ENCODE peak calls at places on chromosomes 3 and 15, in eight cellular contexts. P is GM12865; C is GM13976; B is OCI-LY7; U is AG10803; X is HCT116; D is CD8-positive, alpha-beta T cell; Z is Peyer's patch. V is an unnamed sample.

GRCh38 chr3:128487813-128488635 is 5.0 kb downstream of the GATA2 start:
- DNase-seq in C (peak), P (peak), U (peak), D (peak), Z (peak), B (no peak), X (peak), V (peak)

GRCh38 chr3:7788881-7789280 is 712.7 kb upstream of the LMCD1 start:
- DNase-seq in C (no peak), D (no peak), P (no peak), B (no peak), Z (no peak), U (no peak), X (no peak), V (no peak)

GRCh38 chr3:187913617-187914033 is 168.4 kb upstream of the BCL6 start:
- DNase-seq in Z (no peak), P (no peak), B (peak), X (no peak), C (no peak), U (no peak), D (no peak), V (no peak)

GRCh38 chr3:46370784-46371183 is at the start of gene CCR5:
- DNase-seq in B (no peak), U (no peak), D (peak), X (no peak), Z (peak), C (no peak), P (peak), V (no peak)

GRCh38 chr3:161104561-161105551 is at the start of gene B3GALNT1:
- DNase-seq in P (peak), C (peak), X (no peak), B (no peak), D (peak), U (peak), Z (peak), V (peak)

GRCh38 chr3:107988464-107989156 is 102.2 kb downstream of the CD47 start:
- DNase-seq in B (no peak), U (peak), X (no peak), Z (peak), C (no peak), D (peak), P (no peak), V (no peak)

GRCh38 chr3:80445053-80445452 is 677.3 kb upstream of the ROBO1 start:
- DNase-seq in U (no peak), B (no peak), C (no peak), X (no peak), Z (no peak), D (no peak), P (no peak), V (no peak)

GRCh38 chr15:32888221-32888761 is 170.5 kb downstream of the GREM1 start:
- DNase-seq in P (no peak), D (no peak), C (no peak), X (no peak), U (peak), B (no peak), Z (no peak), V (no peak)

GRCh38 chr3:2375371-2375770 is 276.7 kb downstream of the CNTN4 start:
- DNase-seq in C (no peak), B (no peak), U (no peak), P (no peak), Z (no peak), X (no peak), D (no peak), V (no peak)

GRCh38 chr3:13581485-13582365 is 32.8 kb downstream of the FBLN2 start:
- DNase-seq in B (no peak), P (no peak), X (no peak), D (no peak), Z (no peak), U (peak), C (no peak), V (no peak)

GRCh38 chr15:25179673-25180511 is 225.1 kb downstream of the SNRPN start:
- DNase-seq in D (peak), B (no peak), U (no peak), C (no peak), X (no peak), P (no peak), Z (peak), V (no peak)

GRCh38 chr3:54859204-54859603 is 68.7 kb downstream of the LRTM1 start:
- DNase-seq in B (no peak), U (peak), Z (no peak), C (no peak), P (no peak), X (no peak), D (no peak), V (no peak)

GRCh38 chr3:66239513-66240135 is 18.8 kb downstream of the SLC25A26 start:
- DNase-seq in D (no peak), C (no peak), X (no peak), Z (no peak), P (peak), U (no peak), B (no peak), V (no peak)

GRCh38 chr3:141399979-141400971 is 32.0 kb downstream of the ZBTB38 start:
- DNase-seq in B (no peak), D (no peak), X (no peak), P (peak), C (no peak), U (peak), Z (peak), V (no peak)

GRCh38 chr15:25947336-25948080 is 84.4 kb upstream of the ATP10A start:
- DNase-seq in Z (no peak), X (no peak), U (peak), B (peak), C (no peak), D (no peak), P (no peak), V (no peak)

GRCh38 chr3:41274944-41275668 is 75.8 kb downstream of the CTNNB1 start:
- DNase-seq in C (no peak), U (peak), X (no peak), P (no peak), D (no peak), B (no peak), Z (peak), V (no peak)

GRCh38 chr3:114519415-114519814 is 225.6 kb downstream of the TIGIT start:
- DNase-seq in D (no peak), X (no peak), C (no peak), B (no peak), U (peak), P (peak), Z (no peak), V (peak)

GRCh38 chr15:99121207-99121606 is 16.3 kb downstream of the SYNM start:
- DNase-seq in B (no peak), X (no peak), Z (no peak), D (no peak), C (no peak), P (no peak), U (no peak), V (no peak)

GRCh38 chr15:53251998-53252397 is 461.9 kb upstream of the ONECUT1 start:
- DNase-seq in X (no peak), P (no peak), U (no peak), C (no peak), Z (no peak), B (no peak), D (no peak), V (no peak)

GRCh38 chr15:74179101-74179841 is 5.8 kb downstream of the ISLR start:
- DNase-seq in Z (peak), U (peak), C (no peak), P (no peak), X (no peak), D (no peak), B (no peak), V (no peak)

GRCh38 chr3:170410428-170411029 is 8.1 kb upstream of the CLDN11 start:
- DNase-seq in U (peak), C (peak), D (no peak), X (peak), Z (no peak), P (peak), B (peak), V (peak)

GRCh38 chr3:71955549-71956373 is 170.8 kb upstream of the PROK2 start:
- DNase-seq in X (peak), D (no peak), C (peak), Z (peak), P (peak), U (peak), B (peak), V (peak)

GRCh38 chr3:127760361-127760760 is 62.0 kb downstream of the MGLL start:
- DNase-seq in P (no peak), B (no peak), Z (no peak), U (no peak), X (no peak), D (no peak), C (no peak), V (no peak)

GRCh38 chr3:52406791-52407510 is 38.0 kb downstream of the SEMA3G start:
- DNase-seq in P (no peak), C (no peak), Z (peak), X (no peak), D (no peak), B (no peak), U (no peak), V (no peak)

GRCh38 chr3:134044459-134044858 is 14.7 kb upstream of the SLCO2A1 start:
- DNase-seq in P (no peak), U (no peak), C (no peak), D (no peak), X (no peak), Z (no peak), B (peak), V (no peak)

GRCh38 chr3:142000341-142000870 is 124.0 kb downstream of the ATP1B3 start:
- DNase-seq in Z (no peak), X (no peak), B (no peak), D (no peak), U (peak), C (no peak), P (no peak), V (no peak)

GRCh38 chr3:11835028-11835639 is 11.6 kb downstream of the TAMM41 start:
- DNase-seq in P (no peak), C (peak), U (peak), Z (no peak), X (no peak), D (no peak), B (peak), V (no peak)

GRCh38 chr3:79769234-79769633 is 1.4 kb upstream of the ROBO1 start:
- DNase-seq in X (no peak), U (no peak), P (no peak), B (no peak), C (no peak), Z (no peak), D (no peak), V (no peak)

GRCh38 chr15:63255485-63255990 is 21.9 kb upstream of the APH1B start:
- DNase-seq in B (no peak), Z (no peak), C (no peak), P (no peak), D (no peak), X (no peak), U (no peak), V (no peak)

GRCh38 chr15:68991723-68992122 is 22.8 kb upstream of the NOX5 start:
- DNase-seq in X (no peak), P (no peak), Z (no peak), B (no peak), U (no peak), C (no peak), D (no peak), V (no peak)

GRCh38 chr15:71294636-71295241 is 179.5 kb downstream of the THSD4 start:
- DNase-seq in B (no peak), U (peak), Z (peak), P (no peak), D (no peak), X (peak), C (no peak), V (no peak)

GRCh38 chr15:34217587-34218225 is 7.1 kb upstream of the EMC4 start:
- DNase-seq in Z (no peak), P (no peak), C (no peak), D (no peak), U (peak), B (no peak), X (no peak), V (no peak)

GRCh38 chr15:39936187-39936586 is 2.3 kb downstream of the EIF2AK4 start:
- DNase-seq in Z (no peak), D (no peak), P (no peak), B (no peak), X (no peak), U (peak), C (no peak), V (no peak)

GRCh38 chr15:40242216-40242599 is 3.3 kb downstream of the PAK6 start:
- DNase-seq in B (no peak), Z (peak), X (no peak), P (no peak), U (no peak), C (no peak), D (no peak), V (no peak)

GRCh38 chr3:40690696-40691597 is 166.2 kb downstream of the ZNF621 start:
- DNase-seq in P (no peak), B (no peak), U (no peak), C (no peak), Z (no peak), X (no peak), D (no peak), V (no peak)

GRCh38 chr3:143298886-143299535 is 179.4 kb downstream of the CHST2 start:
- DNase-seq in B (no peak), U (no peak), D (no peak), P (no peak), Z (no peak), X (no peak), C (no peak), V (no peak)

GRCh38 chr3:56251343-56251945 is 216.8 kb downstream of the ERC2 start:
- DNase-seq in P (peak), U (peak), Z (peak), X (peak), D (no peak), B (peak), C (peak), V (peak)

GRCh38 chr3:193910310-193910709 is 225.6 kb upstream of the HES1 start:
- DNase-seq in C (no peak), D (no peak), U (no peak), X (no peak), Z (no peak), P (no peak), B (no peak), V (no peak)

GRCh38 chr3:23968467-23969184 is 23.5 kb downstream of the NR1D2 start:
- DNase-seq in D (no peak), U (peak), C (no peak), X (no peak), P (no peak), B (no peak), Z (no peak), V (no peak)

GRCh38 chr15:56936929-56937328 is 18.5 kb downstream of the TCF12 start:
- DNase-seq in C (no peak), P (no peak), X (no peak), Z (no peak), B (no peak), D (no peak), U (no peak), V (no peak)

DNA sequence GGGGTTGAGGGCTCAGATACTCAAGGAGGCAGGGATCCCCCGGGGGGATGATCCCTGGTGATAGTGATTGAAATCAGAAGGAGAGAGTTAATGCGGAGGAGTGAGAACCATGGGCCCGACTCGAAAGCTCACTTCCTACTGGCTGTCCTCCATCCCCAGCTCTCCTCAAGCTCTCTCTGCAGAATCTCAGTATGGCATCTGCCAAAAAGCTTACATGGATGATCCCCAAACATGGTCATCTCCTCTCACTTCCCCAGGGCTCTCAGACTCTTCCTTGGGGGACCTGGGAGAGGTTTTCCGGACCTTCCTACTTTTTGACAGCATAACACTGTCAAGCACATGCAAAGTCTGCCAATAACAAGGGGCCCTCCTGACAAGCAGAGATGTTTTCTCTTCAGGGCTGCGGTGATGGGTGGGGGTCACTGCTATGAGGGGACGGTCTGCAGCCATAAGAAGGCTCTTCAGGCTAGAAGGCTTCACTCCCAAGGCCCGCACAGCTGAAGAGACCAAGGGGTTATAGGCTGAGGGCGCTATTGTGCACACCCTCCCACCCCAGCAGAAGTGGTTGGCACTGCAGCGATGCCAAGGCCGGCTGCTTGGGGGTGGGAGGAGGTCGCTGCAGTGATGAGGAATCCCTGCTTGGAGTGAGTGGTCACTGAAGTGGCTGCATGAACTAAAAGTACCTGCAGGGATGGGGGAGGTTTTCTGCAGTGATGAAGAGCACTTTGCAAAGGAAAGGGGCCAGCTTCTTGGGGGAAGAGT is 828 bp upstream of the VWA5B2 start:
- DNase-seq in Z (no peak), U (no peak), P (no peak), C (peak), D (no peak), B (no peak), X (no peak), V (peak)
- TF ChIP-seq CTCF in Z (no peak), U (no peak), P (no peak), C (no peak), D (no peak), B (no peak), X (no peak), V (no peak)

GRCh38 chr15:79209690-79210089 is 72.8 kb upstream of the ANKRD34C start:
- DNase-seq in C (no peak), Z (no peak), B (no peak), P (no peak), X (no peak), U (no peak), D (no peak), V (no peak)
- TF ChIP-seq CTCF in C (no peak), Z (no peak), B (peak), P (peak), X (peak), U (no peak), D (no peak), V (no peak)

DNA sequence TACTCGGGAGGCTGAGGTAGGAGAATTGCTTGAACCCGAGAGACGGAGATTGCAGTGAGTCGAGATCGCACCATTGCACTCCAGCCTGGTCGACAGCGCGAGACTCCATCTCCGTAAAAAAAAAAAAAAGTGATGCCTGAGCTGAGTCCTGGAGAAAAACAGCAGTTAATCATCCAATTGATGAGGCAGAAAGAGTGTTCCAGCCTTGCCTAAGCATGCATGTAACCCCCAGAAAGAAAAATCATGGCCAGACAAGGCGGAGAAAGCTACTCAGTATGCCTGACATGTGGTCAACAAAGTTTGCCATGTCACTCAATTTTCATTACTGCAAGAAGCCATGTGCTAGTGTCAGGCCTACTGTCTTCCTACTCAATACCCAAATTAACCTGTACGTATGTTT is 593.1 kb upstream of the MDFIC2 start:
- DNase-seq in B (no peak), C (no peak), Z (no peak), U (no peak), P (no peak), X (no peak), D (no peak), V (no peak)
- TF ChIP-seq CTCF in B (no peak), C (no peak), Z (no peak), U (no peak), P (no peak), X (no peak), D (no peak), V (no peak)

GRCh38 chr3:27289769-27290413 is 79.3 kb downstream of the NEK10 start:
- DNase-seq in X (no peak), B (no peak), U (peak), D (no peak), C (no peak), P (no peak), Z (no peak), V (no peak)

GRCh38 chr3:27290760-27291159 is 78.4 kb downstream of the NEK10 start:
- DNase-seq in C (no peak), U (peak), X (no peak), D (no peak), Z (no peak), B (no peak), P (no peak), V (no peak)

GRCh38 chr3:27285668-27286067 is 83.5 kb downstream of the NEK10 start:
- DNase-seq in C (no peak), D (no peak), P (no peak), Z (no peak), X (no peak), B (no peak), U (no peak), V (no peak)

GRCh38 chr3:27281671-27282150 is 87.5 kb downstream of the NEK10 start:
- DNase-seq in D (no peak), P (no peak), C (no peak), Z (no peak), X (no peak), B (no peak), U (no peak), V (no peak)

GRCh38 chr3:27287052-27287451 is 82.1 kb downstream of the NEK10 start:
- DNase-seq in C (no peak), B (no peak), Z (no peak), D (no peak), U (no peak), X (no peak), P (no peak), V (no peak)
- TF ChIP-seq CTCF in C (no peak), B (no peak), Z (no peak), D (no peak), U (no peak), X (no peak), P (no peak), V (no peak)

GRCh38 chr3:94525039-94525438 is 462.2 kb downstream of the NSUN3 start:
- DNase-seq in B (no peak), Z (no peak), X (no peak), C (no peak), D (no peak), U (no peak), P (peak), V (no peak)
- TF ChIP-seq CTCF in B (peak), Z (no peak), X (no peak), C (no peak), D (no peak), U (no peak), P (peak), V (no peak)

GRCh38 chr3:36319683-36320082 is 60.6 kb upstream of the STAC start:
- DNase-seq in P (no peak), C (no peak), Z (no peak), D (no peak), X (no peak), B (no peak), U (no peak), V (no peak)

GRCh38 chr3:36318584-36319200 is 61.6 kb upstream of the STAC start:
- DNase-seq in D (no peak), Z (no peak), P (no peak), U (no peak), B (no peak), C (no peak), X (no peak), V (no peak)

GRCh38 chr3:36312351-36312750 is 68.0 kb upstream of the STAC start:
- DNase-seq in Z (no peak), D (no peak), X (no peak), P (no peak), C (no peak), U (no peak), B (no peak), V (no peak)

GRCh38 chr3:36317915-36318314 is 62.4 kb upstream of the STAC start:
- DNase-seq in P (no peak), U (no peak), B (no peak), X (no peak), D (no peak), Z (no peak), C (peak), V (peak)
- TF ChIP-seq CTCF in P (no peak), U (no peak), B (no peak), X (no peak), D (no peak), Z (no peak), C (no peak), V (no peak)

DNA sequence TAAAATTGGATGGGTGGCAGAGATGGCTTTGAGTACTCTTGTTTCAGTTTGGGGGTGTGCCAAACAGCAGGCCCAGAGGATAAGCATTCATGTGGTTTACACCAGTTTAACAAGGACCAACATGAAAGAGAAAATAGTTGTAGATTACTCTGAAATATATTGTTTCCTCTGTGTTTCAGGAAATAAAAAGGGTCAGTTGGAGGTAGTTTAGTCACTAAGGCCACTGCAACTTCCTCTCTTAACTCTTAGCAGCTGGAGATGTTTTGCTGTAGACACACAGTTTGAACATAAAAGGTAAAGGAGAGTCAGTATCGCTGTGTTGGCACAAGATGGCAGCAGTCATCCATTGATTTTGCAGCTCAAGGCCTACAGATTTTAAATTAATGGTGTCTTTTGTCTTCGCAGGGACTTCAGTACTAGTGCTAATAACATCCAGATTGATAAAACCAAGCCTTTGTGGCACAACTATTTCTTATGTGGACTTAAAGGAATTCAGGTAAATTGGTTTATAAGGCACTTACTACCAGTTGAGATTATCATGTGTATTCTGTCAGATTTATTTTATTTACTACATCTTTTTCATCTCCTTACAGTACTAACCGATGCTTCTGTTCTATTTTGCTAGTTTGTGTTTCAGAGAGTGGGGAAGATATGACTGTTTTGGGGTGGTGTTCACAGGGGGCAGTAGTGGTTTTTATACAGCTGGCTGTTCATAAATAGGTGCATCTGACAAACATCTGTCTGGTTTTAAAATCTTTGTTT is 65.6 kb downstream of the GALK2 start:
- DNase-seq in Z (peak), U (peak), X (peak), P (peak), B (peak), C (peak), D (peak), V (peak)
- TF ChIP-seq CTCF in Z (peak), U (peak), X (peak), P (peak), B (peak), C (peak), D (peak), V (peak)